ENCODE peak calls at places on chromosomes 13 and 19, in four cellular contexts. U is transverse colon, C is lung, N is breast epithelium. D is an unnamed sample.

GRCh38 chr19:58572818-58573657 is at the start of gene MZF1:
- DNase-seq in C (peak; percentile 100), N (peak; percentile 99), U (peak; percentile 100), D (peak; percentile 100)

GRCh38 chr19:16197188-16197621 is 506 bp upstream of the AP1M1 start:
- DNase-seq in C (no peak), N (no peak), U (no peak), D (peak; percentile 99)

GRCh38 chr13:28552288-28552687 is 57.4 kb upstream of the FLT1 start:
- DNase-seq in C (no peak), N (no peak), U (no peak), D (no peak)

GRCh38 chr13:27599845-27600553 is 20.3 kb downstream of the LNX2 start:
- DNase-seq in C (no peak), N (no peak), U (no peak), D (peak; percentile 62)

GRCh38 chr19:7959209-7959608 is 15.7 kb upstream of the TIMM44 start:
- DNase-seq in U (no peak), C (no peak), N (no peak), D (no peak)

GRCh38 chr19:1106841-1107654 is 3.3 kb downstream of the GPX4 start:
- DNase-seq in U (peak; percentile 32), N (no peak), C (no peak), D (no peak)

GRCh38 chr13:77810430-77810829 is 108.2 kb downstream of the EDNRB start:
- DNase-seq in U (no peak), C (no peak), N (no peak), D (peak; percentile 4)

GRCh38 chr19:15540435-15540834 is 32.1 kb downstream of the CYP4F22 start:
- DNase-seq in N (no peak), U (no peak), C (no peak), D (no peak)

GRCh38 chr13:40496035-40496810 is 170.2 kb downstream of the FOXO1 start:
- DNase-seq in U (no peak), C (no peak), N (no peak), D (no peak)

GRCh38 chr19:7859766-7860165 is 14.4 kb downstream of the PRR36 start:
- DNase-seq in C (no peak), U (no peak), N (no peak), D (no peak)

GRCh38 chr19:41792513-41793413 is 3.6 kb upstream of the CEACAM3 start:
- DNase-seq in C (peak; percentile 68), N (peak; percentile 59), U (peak; percentile 63), D (peak; percentile 52)

GRCh38 chr19:54388001-54388802 is 23.5 kb upstream of the LAIR1 start:
- DNase-seq in U (peak; percentile 27), N (no peak), C (no peak), D (peak; percentile 14)

GRCh38 chr19:11861301-11861700 is 12.8 kb downstream of the ZNF439 start:
- DNase-seq in C (no peak), N (no peak), U (no peak), D (no peak)

GRCh38 chr13:90884066-90884465 is 463.4 kb upstream of the MIR17HG start:
- DNase-seq in N (no peak), U (no peak), C (no peak), D (no peak)

GRCh38 chr13:50369646-50370045 is 354.4 kb downstream of the KCNRG start:
- DNase-seq in N (no peak), C (no peak), U (no peak), D (no peak)

GRCh38 chr13:37602743-37603381 is 4.3 kb upstream of the POSTN start:
- DNase-seq in U (no peak), N (no peak), C (no peak), D (no peak)

GRCh38 chr13:63408227-63409202 is 1992.9 kb upstream of the PCDH20 start:
- DNase-seq in C (no peak), N (no peak), U (no peak), D (no peak)

GRCh38 chr19:591099-591958 is 1.6 kb downstream of the HCN2 start:
- DNase-seq in N (no peak), C (no peak), U (no peak), D (no peak)

GRCh38 chr13:46374710-46375109 is 12.3 kb downstream of the RUBCNL start:
- DNase-seq in C (no peak), U (no peak), N (no peak), D (peak; percentile 68)

GRCh38 chr13:78780708-78781107 is 121.8 kb upstream of the OBI1 start:
- DNase-seq in N (no peak), C (no peak), U (no peak), D (no peak)

GRCh38 chr13:98856983-98857382 is 104.5 kb upstream of the SLC15A1 start:
- DNase-seq in C (no peak), U (peak; percentile 62), N (no peak), D (peak; percentile 92)

DNA sequence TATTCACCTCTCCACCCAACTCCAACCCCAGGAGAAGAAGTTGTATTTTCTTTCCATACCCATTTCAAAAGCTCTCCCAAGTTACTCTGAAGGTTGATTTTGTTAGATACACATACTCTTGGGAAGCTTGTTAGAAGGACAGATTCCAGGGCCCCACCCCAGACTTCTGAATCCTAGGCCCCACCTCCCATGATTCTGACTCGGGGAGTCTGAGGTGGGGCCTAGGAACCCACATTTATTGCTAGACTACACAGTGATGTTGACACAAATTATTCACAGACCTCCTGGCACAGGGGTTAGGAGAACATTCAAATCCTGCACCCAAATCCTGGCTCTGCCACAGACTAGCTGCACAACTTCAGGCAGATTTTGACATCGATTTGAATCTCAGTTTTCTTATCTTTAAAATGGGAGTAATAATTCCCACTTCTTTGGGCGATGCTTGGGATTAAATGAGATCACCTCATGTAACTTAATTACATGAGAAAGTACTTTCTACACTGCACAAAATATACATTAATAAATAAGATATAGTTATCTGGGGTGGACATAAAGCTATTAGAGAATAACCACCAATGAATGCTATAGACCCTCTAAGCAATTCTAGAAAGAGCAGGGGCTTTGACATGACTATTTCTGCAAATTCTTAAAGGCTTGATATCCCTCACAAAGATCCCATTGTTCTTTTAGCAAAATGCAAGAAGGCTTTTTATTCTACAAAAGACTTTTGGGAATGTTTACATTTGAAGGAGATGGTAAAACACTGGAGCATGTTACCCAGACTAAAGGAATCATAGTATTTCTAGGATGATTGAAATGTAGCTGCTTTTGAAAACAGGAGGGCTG is 18.0 kb downstream of the MBNL2 start:
- DNase-seq in U (no peak), N (no peak), C (no peak), D (peak; percentile 20)
- H3K27ac ChIP-seq in U (peak overlapping the region; percentile 48), N (peak overlapping the region; percentile 74), C (peak overlapping the region; percentile 65), D (no peak overlapping the region)

GRCh38 chr13:106153876-106154275 is 381.6 kb downstream of the EFNB2 start:
- DNase-seq in C (no peak), U (no peak), N (no peak), D (no peak)

GRCh38 chr13:106153041-106153440 is 382.4 kb downstream of the EFNB2 start:
- DNase-seq in C (no peak), N (no peak), U (no peak), D (no peak)

GRCh38 chr13:106151056-106151699 is 384.3 kb downstream of the EFNB2 start:
- DNase-seq in N (no peak), U (peak; percentile 37), C (no peak), D (peak; percentile 83)

GRCh38 chr13:106155411-106155810 is 380.1 kb downstream of the EFNB2 start:
- DNase-seq in C (no peak), N (no peak), U (no peak), D (no peak)

DNA sequence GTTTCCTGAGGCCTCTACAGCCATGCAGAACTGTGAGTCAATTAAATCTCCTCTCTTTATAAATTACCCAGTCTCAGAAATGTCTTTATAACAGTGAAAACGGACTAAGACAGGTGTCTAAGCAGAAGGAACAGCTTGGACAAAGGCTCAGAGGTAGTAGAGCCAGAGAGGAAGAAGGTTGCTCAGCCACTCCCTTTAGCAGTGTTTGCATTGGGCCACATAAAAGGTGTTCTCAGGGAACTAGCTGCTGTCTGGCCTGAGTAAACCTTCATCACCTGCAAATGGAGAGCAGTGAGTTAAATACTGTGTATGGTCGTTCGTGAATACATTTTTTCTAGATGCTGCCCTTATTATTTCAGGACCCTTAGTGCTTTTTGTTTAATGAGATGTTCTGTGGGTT is 383.4 kb downstream of the EFNB2 start:
- DNase-seq in C (no peak), U (peak; percentile 44), N (no peak), D (peak; percentile 66)
- H3K4me1 ChIP-seq in C (peaks cover 3% of the 10 kb centered on the region), U (peaks cover 15% of the 10 kb centered on the region), N (no peaks in the 10 kb centered on the region), D (no peaks in the 10 kb centered on the region)

GRCh38 chr19:49823472-49823871 is 5.4 kb downstream of the MED25 start:
- DNase-seq in C (no peak), N (no peak), U (no peak), D (no peak)

GRCh38 chr19:49818691-49819331 is 722 bp downstream of the MED25 start:
- DNase-seq in U (no peak), C (no peak), N (no peak), D (no peak)

GRCh38 chr19:49817964-49818690 is at the start of gene MED25:
- DNase-seq in N (peak; percentile 80), C (peak; percentile 88), U (peak; percentile 87), D (peak; percentile 81)

GRCh38 chr19:49816616-49817015 is 1.5 kb upstream of the MED25 start:
- DNase-seq in C (no peak), N (no peak), U (no peak), D (no peak)

GRCh38 chr19:49820125-49820524 is 2.0 kb downstream of the MED25 start:
- DNase-seq in C (no peak), U (no peak), N (no peak), D (peak; percentile 59)
- H3K27ac ChIP-seq in C (peak overlapping the region; percentile 79), U (no peak overlapping the region), N (no peak overlapping the region), D (no peak overlapping the region)

DNA sequence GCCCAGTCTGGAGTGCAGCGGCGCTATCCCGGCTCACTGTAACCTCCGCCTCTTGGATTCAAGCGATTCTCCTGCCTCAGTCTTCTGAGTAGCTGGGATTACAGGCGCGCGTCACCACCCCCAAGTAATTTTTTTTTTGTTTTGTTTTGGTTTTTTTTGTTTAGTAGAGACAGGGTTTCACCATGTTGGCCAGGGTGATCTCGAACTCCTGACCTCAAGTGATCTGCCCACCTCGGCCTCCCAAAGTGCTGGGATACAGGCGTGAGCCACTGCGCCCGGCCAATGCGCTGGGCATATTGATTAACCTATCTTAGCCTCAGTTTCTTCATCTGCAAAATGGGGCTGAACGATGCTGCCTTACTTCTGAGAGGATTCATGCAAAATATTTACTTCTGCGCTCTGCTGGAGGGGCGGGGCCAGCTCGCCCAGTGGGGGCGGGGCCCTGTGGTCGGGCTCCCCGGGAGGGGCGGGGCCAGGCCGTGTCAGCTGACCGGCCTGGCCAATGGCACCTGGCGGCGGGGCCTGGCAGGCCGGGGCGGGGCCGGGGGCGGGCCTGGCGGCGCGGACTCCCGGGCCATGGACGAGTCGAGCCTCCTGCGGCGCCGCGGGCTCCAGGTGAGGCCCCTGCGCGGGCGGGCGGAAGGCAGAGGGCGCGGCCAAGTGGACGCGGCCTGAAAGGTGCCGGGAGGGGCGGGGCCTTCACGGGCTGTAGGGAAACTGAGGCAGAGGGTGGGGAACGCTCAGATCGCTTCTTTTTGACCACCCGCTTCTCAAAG is at the start of gene MAST3:
- DNase-seq in C (peak; percentile 85), N (peak; percentile 80), U (peak; percentile 93), D (peak; percentile 90)
- H3K4me1 ChIP-seq in C (peaks cover 12% of the 10 kb centered on the region), N (no peaks in the 10 kb centered on the region), U (peaks cover 18% of the 10 kb centered on the region), D (no peaks in the 10 kb centered on the region)

DNA sequence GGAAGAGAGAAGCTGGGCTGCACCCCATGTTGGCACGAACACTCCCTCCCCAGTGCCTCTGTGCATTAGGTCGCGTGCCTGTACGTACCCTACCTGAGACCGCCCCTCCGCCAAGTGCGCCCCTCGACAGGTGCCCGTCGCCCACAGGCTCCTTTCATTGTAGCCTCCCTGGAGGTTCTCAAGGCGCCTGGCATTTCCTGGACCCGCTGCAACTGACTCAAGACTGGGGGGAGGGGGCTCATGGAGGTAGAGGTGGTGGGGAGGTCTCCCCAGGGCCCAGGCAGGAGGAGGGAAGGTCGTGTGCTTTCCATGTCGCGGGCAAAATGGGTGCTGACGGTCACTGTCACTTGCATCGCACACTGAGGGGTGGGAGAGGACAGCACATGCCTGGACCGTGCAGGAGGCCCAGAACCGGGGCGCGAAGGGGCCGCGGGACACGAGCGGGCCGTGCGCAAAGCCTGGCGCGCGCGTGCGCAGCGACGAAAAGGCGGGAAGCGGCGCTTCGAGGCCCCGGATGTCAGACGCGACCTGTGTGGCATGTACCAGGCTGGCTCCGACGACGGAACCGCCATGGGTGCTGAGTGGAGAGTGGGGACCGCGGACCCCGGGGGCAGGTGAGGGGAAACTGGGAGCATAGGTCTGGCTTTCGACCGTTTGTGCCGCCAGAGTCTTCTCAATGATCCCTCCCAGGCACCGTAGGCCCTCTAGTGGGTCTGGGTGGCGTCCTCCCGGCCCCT is 16.5 kb downstream of the NFIX start:
- DNase-seq in N (no peak), U (no peak), C (no peak), D (no peak)
- H3K27ac ChIP-seq in N (peak overlapping the region; percentile 95), U (peak overlapping the region; percentile 87), C (no peak overlapping the region), D (peak overlapping the region; percentile 77)

D was measured in small intestine.